ENCODE peak calls at places on chromosomes 16 and 17, in eight cellular contexts. H, Q, U, A, I, G, N and P are unnamed samples.

GRCh38 chr17:1627219-1627986 is 1.2 kb downstream of the SLC43A2 start:
- DNase-seq in N (peak; percentile 26), Q (no peak), U (no peak), A (peak; percentile 56), I (peak; percentile 52), G (no peak), H (no peak), P (no peak)

GRCh38 chr17:61574542-61575351 is 16.3 kb downstream of the NACA2 start:
- DNase-seq in Q (no peak), A (peak; percentile 65), U (no peak), H (no peak), I (no peak), N (peak; percentile 61), G (peak; percentile 47), P (peak; percentile 70)

GRCh38 chr17:57243171-57243622 is 13.1 kb upstream of the MSI2 start:
- DNase-seq in H (peak; percentile 21), A (peak; percentile 93), G (peak; percentile 60), Q (no peak), U (peak; percentile 62), N (peak; percentile 67), I (peak; percentile 84), P (peak; percentile 78)

GRCh38 chr17:21293846-21294240 is 9.3 kb downstream of the MAP2K3 start:
- DNase-seq in U (no peak), H (no peak), I (no peak), G (no peak), N (no peak), Q (no peak), A (no peak), P (no peak)

GRCh38 chr16:15827709-15828343 is 29.0 kb downstream of the MYH11 start:
- DNase-seq in U (no peak), H (no peak), G (no peak), Q (no peak), A (no peak), N (no peak), I (no peak), P (no peak)

GRCh38 chr17:3658784-3659449 is 9.5 kb downstream of the TAX1BP3 start:
- DNase-seq in U (no peak), Q (no peak), H (no peak), I (peak; percentile 38), A (no peak), G (no peak), N (no peak), P (no peak)

GRCh38 chr16:87472142-87472778 is 20.6 kb downstream of the ZCCHC14 start:
- DNase-seq in G (no peak), Q (no peak), U (no peak), I (no peak), N (no peak), A (no peak), H (no peak), P (no peak)

GRCh38 chr16:13435873-13436474 is 484.0 kb upstream of the ERCC4 start:
- DNase-seq in Q (no peak), U (no peak), G (no peak), A (peak; percentile 70), I (no peak), H (no peak), N (no peak), P (no peak)

GRCh38 chr16:54422569-54422978 is 136.0 kb upstream of the IRX3 start:
- DNase-seq in U (no peak), A (no peak), G (no peak), N (no peak), Q (no peak), H (no peak), I (no peak), P (no peak)

GRCh38 chr17:39772987-39773664 is 35.4 kb downstream of the GRB7 start:
- DNase-seq in G (no peak), U (no peak), Q (no peak), I (no peak), H (no peak), N (no peak), A (no peak), P (no peak)

GRCh38 chr17:59521465-59522126 is 43.8 kb upstream of the DHX40 start:
- DNase-seq in G (peak; percentile 42), N (peak; percentile 76), I (peak; percentile 81), A (peak; percentile 79), H (peak; percentile 21), Q (no peak), U (peak; percentile 35), P (peak; percentile 72)

GRCh38 chr17:35557353-35557752 is 3.3 kb downstream of the SLFN14 start:
- DNase-seq in G (no peak), I (no peak), H (no peak), N (no peak), Q (no peak), U (no peak), A (no peak), P (no peak)

GRCh38 chr17:3026125-3026855 is 37.1 kb downstream of the OR1D5 start:
- DNase-seq in U (no peak), I (no peak), Q (peak; percentile 46), A (no peak), H (no peak), G (no peak), N (no peak), P (no peak)

GRCh38 chr17:74485012-74485743 is 18.7 kb downstream of the CD300A start:
- DNase-seq in N (no peak), A (no peak), U (no peak), G (no peak), Q (no peak), I (peak; percentile 14), H (no peak), P (no peak)

GRCh38 chr16:2095918-2096582 is 39.6 kb downstream of the PKD1 start:
- DNase-seq in H (no peak), U (no peak), G (no peak), N (no peak), Q (no peak), I (no peak), A (no peak), P (no peak)

GRCh38 chr17:72934927-72935326 is 157.6 kb downstream of the SLC39A11 start:
- DNase-seq in H (no peak), N (no peak), G (no peak), U (no peak), Q (no peak), A (no peak), I (no peak), P (no peak)

GRCh38 chr17:48498168-48498840 is 32.5 kb downstream of the HOXB1 start:
- DNase-seq in A (peak; percentile 35), Q (no peak), G (no peak), I (no peak), U (no peak), H (no peak), N (no peak), P (no peak)

GRCh38 chr17:82463881-82464566 is 5.5 kb downstream of the NARF start:
- DNase-seq in I (no peak), A (no peak), N (no peak), G (no peak), Q (no peak), H (no peak), U (no peak), P (no peak)

GRCh38 chr17:74147436-74147835 is 56.0 kb upstream of the RPL38 start:
- DNase-seq in U (no peak), G (no peak), N (peak; percentile 70), H (no peak), A (no peak), I (no peak), Q (peak; percentile 16), P (no peak)

GRCh38 chr16:57679768-57680167 is 11.7 kb downstream of the ADGRG3 start:
- DNase-seq in N (no peak), G (no peak), Q (no peak), U (no peak), I (no peak), H (no peak), A (peak; percentile 31), P (no peak)

GRCh38 chr16:83953796-83954576 is 946 bp downstream of the OSGIN1 start:
- DNase-seq in N (no peak), Q (no peak), A (peak; percentile 66), H (no peak), U (no peak), G (peak; percentile 17), I (no peak), P (peak; percentile 53)

GRCh38 chr16:1072526-1073261 is at the start of gene SSTR5:
- DNase-seq in U (no peak), G (no peak), H (no peak), I (no peak), A (peak; percentile 52), Q (no peak), N (no peak), P (no peak)
- H3K4me3 ChIP-seq in U (no peak within 1 kb of the TSS), G (no peak within 1 kb of the TSS), H (no peak within 1 kb of the TSS), I (no peak within 1 kb of the TSS), A (peak within 1 kb of the TSS; percentile 59), Q (no peak within 1 kb of the TSS), N (no peak within 1 kb of the TSS), P (no peak within 1 kb of the TSS)

DNA sequence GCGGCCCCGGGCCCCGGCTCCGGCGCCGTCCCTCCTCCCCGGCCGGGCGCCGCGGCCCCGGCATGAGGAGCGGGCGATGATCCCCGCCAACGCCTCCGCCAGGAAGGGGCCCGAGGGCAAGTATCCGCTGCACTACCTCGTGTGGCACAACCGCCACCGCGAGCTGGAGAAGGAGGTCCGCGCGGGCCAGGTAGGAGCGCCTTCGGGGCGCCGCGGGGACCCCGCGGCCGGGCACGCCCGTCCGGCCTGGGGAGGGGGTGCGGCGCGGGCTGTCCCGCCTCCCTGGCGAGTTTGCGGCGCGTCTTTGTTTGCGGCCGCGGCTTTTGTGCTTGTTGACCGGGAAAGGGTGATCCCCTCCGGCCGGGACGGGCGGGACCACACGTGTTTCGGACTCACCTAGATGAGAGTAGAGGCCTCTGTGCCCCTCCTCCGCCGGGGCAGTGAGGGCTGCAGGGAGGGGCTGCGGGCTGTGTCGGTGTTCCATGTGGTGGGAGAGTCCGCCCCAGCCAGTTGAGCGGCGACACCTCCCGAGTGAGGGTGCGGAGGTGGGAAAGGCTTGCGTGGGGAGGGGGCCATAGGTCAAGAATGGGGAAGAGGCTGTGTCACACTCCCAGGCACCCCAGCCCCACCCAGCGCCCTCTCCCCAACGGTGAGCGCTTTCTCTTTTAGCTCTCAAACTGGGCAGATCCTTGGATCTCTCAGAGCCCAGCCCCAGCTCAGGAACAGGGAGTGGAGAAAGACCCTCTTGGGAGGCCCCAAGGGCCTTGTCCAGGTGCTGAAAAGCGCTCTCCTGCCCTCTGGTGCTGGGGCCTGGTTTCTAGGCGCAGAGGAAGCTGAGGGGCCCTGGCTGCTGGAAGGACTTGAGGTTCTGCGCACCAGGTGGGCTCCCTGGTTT is 861 bp downstream of the ANKRD13B start:
- DNase-seq in Q (no peak), A (peak; percentile 94), U (no peak), H (no peak), G (no peak), I (peak; percentile 29), N (peak; percentile 39), P (peak; percentile 42)
- TF ChIP-seq CTCF in Q (peak; percentile 46), A (peak; percentile 74), U (no peak), H (peak; percentile 34), G (peak; percentile 24), I (no peak), N (peak; percentile 18), P (peak; percentile 45)

GRCh38 chr17:81306898-81307510 is 11.9 kb upstream of the SLC38A10 start:
- DNase-seq in I (no peak), Q (no peak), G (no peak), H (no peak), A (no peak), N (no peak), U (no peak), P (no peak)
- H3K4me3 ChIP-seq in I (no peak overlapping the region), Q (no peak overlapping the region), G (no peak overlapping the region), H (no peak overlapping the region), A (no peak overlapping the region), N (no peak overlapping the region), U (no peak overlapping the region), P (no peak overlapping the region)

DNA sequence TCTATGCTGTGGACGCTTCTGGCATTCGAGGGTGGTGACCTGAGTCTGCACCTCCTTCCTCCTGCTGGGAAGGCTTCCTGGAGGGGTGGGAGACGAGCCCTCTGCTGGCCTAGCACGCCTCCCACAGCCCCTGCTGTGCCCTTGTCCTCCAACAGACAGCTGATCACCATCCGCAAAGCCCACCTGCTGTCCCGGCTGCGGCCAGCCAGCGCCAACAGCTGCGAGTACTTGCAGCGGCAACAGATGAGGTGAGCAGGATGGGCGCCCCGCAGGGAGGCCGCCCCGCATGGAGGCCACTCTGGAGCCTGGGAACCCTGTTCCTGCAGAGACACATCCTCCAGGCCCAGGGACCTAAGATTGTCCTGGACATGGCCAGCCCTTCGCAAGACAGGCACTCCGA is 21.6 kb downstream of the UBALD1 start:
- DNase-seq in H (no peak), G (no peak), N (no peak), U (no peak), Q (no peak), A (peak; percentile 68), I (no peak), P (peak; percentile 69)
- TF ChIP-seq CTCF in H (no peak), G (no peak), N (no peak), U (no peak), Q (no peak), A (no peak), I (no peak), P (peak; percentile 6)